ENCODE peak calls at places on chromosomes 2 and 18, in seven cellular contexts. H, P, Y, S, G, Z and W are unnamed samples.

GRCh38 chr2:44778671-44779476 is 162.6 kb upstream of the SIX3 start:
- DNase-seq in P (no peak), H (no peak), Y (no peak), S (peak), G (no peak), Z (no peak), W (peak)

GRCh38 chr18:45231606-45232005 is 383.7 kb upstream of the SLC14A2 start:
- DNase-seq in Y (no peak), H (no peak), Z (no peak), P (no peak), S (no peak), G (no peak), W (no peak)

GRCh38 chr2:241354668-241355658 is 1.1 kb upstream of the FARP2 start:
- DNase-seq in Y (peak), H (no peak), G (peak), S (peak), Z (peak), P (peak), W (no peak)

GRCh38 chr2:47098953-47099352 is 56.2 kb downstream of the STPG4 start:
- DNase-seq in S (no peak), Y (no peak), H (no peak), P (no peak), Z (no peak), G (no peak), W (no peak)

GRCh38 chr2:17962874-17963273 is 84.4 kb downstream of the KCNS3 start:
- DNase-seq in G (no peak), Y (no peak), S (no peak), Z (no peak), P (peak), H (no peak), W (no peak)

GRCh38 chr2:241000831-241001321 is 2.5 kb downstream of the SNED1 start:
- DNase-seq in H (no peak), S (no peak), G (no peak), Z (no peak), Y (no peak), P (no peak), W (no peak)

GRCh38 chr2:235468978-235469694 is 24.7 kb upstream of the AGAP1 start:
- DNase-seq in Z (no peak), S (no peak), H (peak), Y (peak), G (peak), P (peak), W (no peak)

GRCh38 chr2:1839066-1839756 is 94.9 kb upstream of the PXDN start:
- DNase-seq in S (no peak), Z (no peak), P (no peak), Y (no peak), H (no peak), G (no peak), W (no peak)

GRCh38 chr2:179790235-179790895 is 71.0 kb downstream of the ZNF385B start:
- DNase-seq in G (no peak), S (no peak), Z (no peak), Y (no peak), P (no peak), H (no peak), W (no peak)

GRCh38 chr2:157492189-157492773 is 48.4 kb upstream of the CYTIP start:
- DNase-seq in S (peak), P (peak), Z (peak), Y (peak), G (peak), H (peak), W (peak)

GRCh38 chr2:145273840-145274239 is 753.9 kb upstream of the ZEB2 start:
- DNase-seq in P (no peak), H (no peak), Z (no peak), G (no peak), Y (no peak), S (no peak), W (no peak)

GRCh38 chr2:58649746-58650145 is 408.6 kb upstream of the FANCL start:
- DNase-seq in G (no peak), P (no peak), S (no peak), Y (no peak), H (no peak), Z (no peak), W (no peak)

GRCh38 chr2:10240911-10241610 is 61.6 kb upstream of the HPCAL1 start:
- DNase-seq in S (no peak), H (no peak), G (no peak), Z (no peak), Y (no peak), P (no peak), W (no peak)

GRCh38 chr2:121038831-121039230 is 246.2 kb downstream of the TFCP2L1 start:
- DNase-seq in Y (no peak), P (no peak), Z (no peak), S (no peak), G (no peak), H (no peak), W (no peak)

GRCh38 chr2:215961981-215962380 is 51.4 kb downstream of the MREG start:
- DNase-seq in H (no peak), P (peak), Y (no peak), S (no peak), Z (no peak), G (no peak), W (no peak)

GRCh38 chr18:77209587-77209986 is 40.1 kb upstream of the GALR1 start:
- DNase-seq in Z (no peak), H (peak), G (peak), S (no peak), P (peak), Y (peak), W (no peak)

GRCh38 chr18:25322806-25323205 is 29.2 kb downstream of the ZNF521 start:
- DNase-seq in Y (no peak), S (no peak), P (no peak), H (no peak), Z (no peak), G (no peak), W (no peak)

GRCh38 chr2:9714630-9715214 is 83.9 kb upstream of the YWHAQ start:
- DNase-seq in Z (no peak), S (no peak), Y (no peak), H (no peak), P (no peak), G (no peak), W (no peak)

DNA sequence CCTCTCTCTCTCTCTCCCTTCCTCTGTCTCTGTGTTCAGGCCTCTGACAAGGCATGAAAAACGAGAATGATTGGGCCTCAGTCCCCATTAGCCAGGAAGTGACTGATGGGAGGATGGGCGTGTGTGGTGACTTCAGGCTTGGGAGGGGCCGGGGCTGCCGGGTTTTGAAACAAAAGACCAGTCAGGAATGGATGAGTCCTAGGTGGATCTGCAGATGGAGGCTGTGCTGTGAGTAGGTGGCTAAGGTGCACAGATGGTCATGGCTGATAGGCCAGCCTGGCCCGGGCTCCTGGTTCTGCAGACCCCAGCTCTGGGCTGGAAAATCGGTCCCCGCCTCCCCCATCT is 93.4 kb downstream of the CMPK2 start:
- DNase-seq in G (no peak), P (no peak), Y (no peak), S (peak), Z (no peak), H (no peak), W (no peak)
- H3K4me3 ChIP-seq in G (no peak), P (no peak), Y (no peak), S (no peak), Z (no peak), H (peak), W (no peak)

GRCh38 chr2:213017404-213017803 is 134.0 kb downstream of the IKZF2 start:
- DNase-seq in Z (no peak), G (no peak), Y (no peak), H (no peak), P (no peak), S (no peak), W (no peak)
- TF ChIP-seq CTCF in Z (no peak), G (no peak), Y (no peak), H (no peak), P (no peak), S (no peak), W (no peak)

GRCh38 chr2:67323209-67323991 is 73.7 kb upstream of the ETAA1 start:
- DNase-seq in Y (no peak), H (no peak), P (no peak), S (no peak), Z (no peak), G (no peak), W (no peak)
- H3K4me3 ChIP-seq in Y (no peak), H (no peak), P (no peak), S (no peak), Z (no peak), G (no peak), W (no peak)

DNA sequence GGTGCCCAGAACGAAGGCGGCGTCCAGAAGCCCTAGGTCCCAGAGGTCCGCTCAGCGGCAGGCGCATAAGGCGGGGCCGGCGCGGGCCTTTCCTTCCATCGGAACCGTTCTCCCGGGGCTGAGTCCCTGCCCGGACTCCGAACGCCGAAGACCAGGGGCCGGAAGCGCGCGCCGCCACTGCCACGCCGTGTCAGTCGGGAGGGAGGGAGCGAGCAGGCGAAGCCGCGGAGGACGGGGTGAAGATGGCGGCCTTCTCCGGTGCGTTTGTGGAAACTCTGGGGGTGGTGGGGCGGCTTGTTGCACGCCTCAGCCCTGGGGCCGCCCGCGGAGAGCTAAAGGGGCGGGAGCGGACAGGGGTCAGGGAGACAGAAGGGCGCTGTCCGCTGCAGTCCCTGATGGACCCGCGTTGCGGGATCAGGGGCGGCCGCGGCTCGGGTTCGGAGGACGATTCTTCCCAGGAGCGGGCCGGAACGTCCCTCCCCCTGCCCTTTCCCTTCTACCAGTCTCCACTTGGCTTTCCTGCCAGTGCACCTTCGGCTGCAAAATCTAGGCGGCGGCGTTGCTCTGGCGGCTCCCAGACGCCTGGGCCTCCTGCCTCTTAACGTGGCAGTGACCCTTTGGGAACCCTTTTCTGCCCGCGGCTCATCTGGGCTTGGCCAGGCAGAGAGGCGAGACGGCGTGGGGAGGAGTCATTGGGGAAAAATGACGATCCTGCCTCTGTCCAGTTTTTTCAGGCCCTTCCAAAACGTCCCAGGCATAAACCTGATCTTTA is at the start of gene DDX1:
- DNase-seq in G (peak), Z (peak), S (peak), P (peak), H (peak), Y (peak), W (peak)
- TF ChIP-seq CTCF in G (no peak), Z (no peak), S (no peak), P (no peak), H (no peak), Y (no peak), W (no peak)

GRCh38 chr2:63878486-63878885 is 36.8 kb downstream of the UGP2 start:
- DNase-seq in G (no peak), S (no peak), Z (no peak), P (no peak), H (no peak), Y (no peak), W (no peak)

GRCh38 chr2:63872571-63873328 is 31.1 kb downstream of the UGP2 start:
- DNase-seq in S (no peak), Y (no peak), H (no peak), Z (no peak), G (no peak), P (no peak), W (no peak)

GRCh38 chr2:63875143-63875542 is 33.4 kb downstream of the UGP2 start:
- DNase-seq in S (no peak), Z (no peak), Y (no peak), P (no peak), G (no peak), H (no peak), W (no peak)

GRCh38 chr2:63874204-63875134 is 32.8 kb downstream of the UGP2 start:
- DNase-seq in S (no peak), G (no peak), P (no peak), Y (no peak), Z (no peak), H (no peak), W (no peak)

GRCh38 chr2:63875758-63876710 is 34.3 kb downstream of the UGP2 start:
- DNase-seq in P (no peak), S (no peak), H (no peak), Y (no peak), G (no peak), Z (no peak), W (no peak)
- H3K4me3 ChIP-seq in P (no peak), S (no peak), H (no peak), Y (no peak), G (no peak), Z (no peak), W (no peak)

DNA sequence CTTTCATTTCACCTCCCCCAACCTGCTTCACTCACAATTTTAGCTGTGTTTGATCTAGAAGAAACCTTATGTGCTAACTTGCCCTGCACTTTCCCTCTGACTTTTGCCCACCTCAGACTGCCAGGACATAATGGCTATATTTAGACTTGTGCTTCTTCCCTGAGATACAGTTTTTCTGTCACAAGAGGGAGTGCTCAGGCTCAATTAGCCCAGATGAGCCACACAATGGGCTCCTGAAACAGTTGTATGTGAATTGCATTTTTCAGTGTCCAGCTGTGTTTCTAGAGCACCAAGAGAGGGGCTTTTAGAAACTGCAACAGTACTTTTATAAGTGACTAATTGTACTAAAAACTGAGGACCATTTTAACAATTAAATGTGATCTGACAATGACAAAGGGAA is 109.6 kb downstream of the FSHR start:
- DNase-seq in P (peak), Y (peak), H (no peak), Z (no peak), S (no peak), G (no peak), W (no peak)
- TF ChIP-seq CTCF in P (no peak), Y (peak), H (no peak), Z (no peak), S (no peak), G (no peak), W (no peak)

GRCh38 chr2:26170795-26171194 is 2.1 kb upstream of the GAREM2 start:
- DNase-seq in G (no peak), S (no peak), H (no peak), Z (no peak), P (no peak), Y (no peak), W (no peak)
- H3K4me3 ChIP-seq in G (no peak), S (no peak), H (no peak), Z (no peak), P (no peak), Y (no peak), W (no peak)